ENCODE peak calls at places on chromosomes 7 and 10, in nine cellular contexts. I is pancreas, M is endothelial cell of umbilical vein, O is upper lobe of right lung, G is progenitor cell of endocrine pancreas, T is BE2C, F is psoas muscle, E is nephron progenitor cell, R is fibroblast of mammary gland. C is an unnamed sample.

GRCh38 chr10:4830546-4830945 is 4.5 kb downstream of the AKR1E2 start:
- DNase-seq in F (no peak), E (no peak), I (no peak), R (no peak), T (no peak), G (no peak), M (no peak), O (no peak), C (no peak)

GRCh38 chr10:51368943-51369342 is 294.7 kb downstream of the PRKG1 start:
- DNase-seq in E (no peak), M (no peak), G (no peak), O (no peak), F (no peak), R (no peak), T (no peak), I (no peak), C (no peak)

GRCh38 chr7:30684351-30684750 is 2.1 kb upstream of the CRHR2 start:
- DNase-seq in G (no peak), F (no peak), T (no peak), I (no peak), R (no peak), O (no peak), M (no peak), E (no peak), C (no peak)

GRCh38 chr10:14182781-14183180 is 147.9 kb downstream of the FRMD4A start:
- DNase-seq in T (no peak), I (no peak), E (no peak), F (no peak), O (no peak), R (no peak), M (no peak), G (no peak), C (no peak)

GRCh38 chr10:42932735-42933453 is 144.0 kb upstream of the RET start:
- DNase-seq in G (peak), R (no peak), I (no peak), M (no peak), O (no peak), T (no peak), E (peak), F (no peak), C (no peak)

GRCh38 chr10:33365871-33366411 is 31.5 kb upstream of the NRP1 start:
- DNase-seq in G (no peak), R (peak), E (no peak), F (no peak), T (no peak), I (no peak), M (peak), O (no peak), C (peak)

GRCh38 chr10:48935141-48935540 is 4.5 kb downstream of the LRRC18 start:
- DNase-seq in E (peak), M (no peak), R (peak), O (no peak), I (no peak), F (no peak), G (no peak), T (no peak), C (peak)

GRCh38 chr10:90222372-90222771 is 521.0 kb downstream of the KIF20B start:
- DNase-seq in M (peak), T (no peak), I (no peak), E (no peak), R (peak), G (no peak), O (no peak), F (no peak), C (no peak)

GRCh38 chr10:66822801-66823200 is 103.0 kb upstream of the LRRTM3 start:
- DNase-seq in E (no peak), T (no peak), O (no peak), I (no peak), G (no peak), M (no peak), R (no peak), F (no peak), C (no peak)

GRCh38 chr10:77804371-77804770 is 122.2 kb downstream of the DLG5 start:
- DNase-seq in O (no peak), F (no peak), I (no peak), G (no peak), R (no peak), T (no peak), M (no peak), E (no peak), C (peak)

GRCh38 chr7:128024154-128024553 is 7.1 kb downstream of the LRRC4 start:
- DNase-seq in I (no peak), O (no peak), M (no peak), G (no peak), R (no peak), F (no peak), T (no peak), E (no peak), C (no peak)

GRCh38 chr7:101362334-101363195 is at the start of gene COL26A1:
- DNase-seq in T (peak), F (no peak), M (no peak), O (peak), G (peak), I (peak), R (no peak), E (peak), C (no peak)

GRCh38 chr7:11424006-11424405 is 408.0 kb downstream of the THSD7A start:
- DNase-seq in O (no peak), G (no peak), R (no peak), T (peak), E (no peak), M (no peak), I (no peak), F (no peak), C (no peak)

GRCh38 chr7:146074195-146074765 is 42.3 kb upstream of the CNTNAP2 start:
- DNase-seq in O (no peak), F (no peak), G (no peak), I (no peak), M (no peak), R (no peak), E (no peak), T (no peak), C (no peak)

GRCh38 chr10:3102721-3103410 is 35.5 kb downstream of the PFKP start:
- DNase-seq in E (no peak), T (no peak), F (no peak), O (no peak), M (peak), I (no peak), R (peak), G (no peak), C (no peak)

GRCh38 chr7:99860281-99861127 is 16.3 kb downstream of the OR2AE1 start:
- DNase-seq in E (no peak), M (peak), R (peak), F (peak), G (no peak), T (no peak), O (no peak), I (peak), C (no peak)

GRCh38 chr10:110395350-110396283 is 90.9 kb upstream of the SMNDC1 start:
- DNase-seq in E (peak), F (no peak), T (no peak), R (peak), G (no peak), O (no peak), M (peak), I (peak), C (no peak)

GRCh38 chr10:79031723-79032122 is 37.0 kb upstream of the ZMIZ1 start:
- DNase-seq in R (no peak), O (no peak), G (no peak), T (no peak), E (no peak), I (no peak), F (no peak), M (no peak), C (peak)

GRCh38 chr10:132549416-132549815 is 11.8 kb downstream of the INPP5A start:
- DNase-seq in T (no peak), M (no peak), F (peak), O (peak), E (no peak), I (no peak), G (no peak), R (no peak), C (no peak)

GRCh38 chr10:102241444-102242117 is at the start of gene PITX3:
- DNase-seq in E (peak), R (peak), M (peak), T (peak), I (peak), F (peak), O (peak), G (peak), C (peak)

GRCh38 chr7:137873524-137873923 is 26.8 kb upstream of the DGKI start:
- DNase-seq in G (no peak), T (no peak), R (peak), I (no peak), F (no peak), E (no peak), O (no peak), M (no peak), C (no peak)

GRCh38 chr7:19851504-19851903 is 78.1 kb upstream of the TMEM196 start:
- DNase-seq in G (no peak), F (no peak), I (no peak), M (no peak), E (no peak), T (no peak), O (no peak), R (no peak), C (no peak)

GRCh38 chr7:84187813-84188212 is 6.8 kb downstream of the SEMA3A start:
- DNase-seq in O (no peak), R (peak), E (no peak), G (no peak), M (peak), F (no peak), T (no peak), I (no peak), C (no peak)

GRCh38 chr10:78765726-78766335 is 302.9 kb upstream of the ZMIZ1 start:
- DNase-seq in T (peak), F (no peak), G (no peak), I (no peak), M (no peak), R (no peak), O (peak), E (no peak), C (peak)

GRCh38 chr10:123554656-123555055 is 111.5 kb upstream of the GPR26 start:
- DNase-seq in E (no peak), M (no peak), O (no peak), I (no peak), R (no peak), T (no peak), F (no peak), G (no peak), C (no peak)

GRCh38 chr7:103944230-103944900 is 45.1 kb downstream of the RELN start:
- DNase-seq in F (no peak), M (no peak), G (no peak), E (no peak), O (no peak), I (no peak), R (peak), T (no peak), C (no peak)

GRCh38 chr7:5690931-5691461 is 90.5 kb downstream of the RNF216 start:
- DNase-seq in O (peak), I (no peak), G (no peak), F (peak), M (no peak), T (peak), E (no peak), R (peak), C (no peak)

GRCh38 chr7:7830122-7830878 is 111.9 kb upstream of the RPA3 start:
- DNase-seq in F (no peak), T (no peak), O (no peak), R (no peak), G (no peak), E (no peak), M (no peak), I (peak), C (no peak)

DNA sequence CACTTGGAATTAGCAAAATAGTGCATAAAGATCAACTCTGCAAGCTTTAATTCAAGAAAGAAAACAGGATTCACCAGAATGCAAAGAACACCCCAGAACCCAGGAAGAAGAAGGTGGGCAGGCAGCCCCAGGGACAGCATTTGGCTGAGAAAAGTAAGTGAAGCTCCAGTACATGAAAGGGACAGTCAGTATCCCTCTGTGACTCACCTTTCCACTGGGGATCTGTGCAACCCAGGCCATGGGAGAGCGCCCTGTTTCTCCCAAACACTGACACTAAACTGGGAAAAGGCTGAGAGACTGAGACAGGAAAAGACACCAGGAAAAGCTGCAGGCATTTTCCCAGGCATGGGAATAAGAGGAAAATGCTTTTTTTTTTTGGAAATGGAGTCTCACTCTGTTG is 28.2 kb downstream of the SNX13 start:
- DNase-seq in M (no peak), E (no peak), G (no peak), F (no peak), T (no peak), O (no peak), R (no peak), I (no peak), C (no peak)
- TF ChIP-seq CTCF in M (no peak), E (no peak), G (no peak), F (no peak), T (no peak), O (no peak), R (no peak), I (no peak), C (no peak)

GRCh38 chr10:73716251-73716650 is 18.3 kb upstream of the AGAP5 start:
- DNase-seq in T (no peak), M (no peak), O (no peak), E (no peak), F (no peak), G (no peak), I (no peak), R (no peak), C (no peak)
- TF ChIP-seq CTCF in T (no peak), M (no peak), O (no peak), E (no peak), F (no peak), G (no peak), I (no peak), R (no peak), C (no peak)

DNA sequence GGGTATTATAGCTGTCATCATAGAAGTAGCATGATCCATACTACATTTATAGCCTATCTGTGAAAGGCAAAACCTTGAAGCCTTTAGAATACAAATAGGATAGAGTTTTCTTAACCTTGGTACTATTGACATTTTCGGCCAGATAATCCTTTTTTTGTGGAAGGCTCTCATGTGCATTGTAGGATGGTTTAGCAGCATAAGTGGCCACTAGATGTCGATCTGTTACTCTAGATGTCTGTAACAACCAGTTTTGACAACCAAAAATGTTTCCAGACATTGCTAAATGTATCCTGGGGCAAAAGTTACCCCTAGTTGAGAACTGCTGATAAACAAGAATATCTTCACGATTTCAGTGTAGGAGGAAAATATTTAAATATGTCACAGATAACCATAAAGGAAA is 319.4 kb upstream of the GALNT17 start:
- DNase-seq in R (no peak), I (no peak), G (no peak), F (no peak), M (no peak), E (no peak), O (no peak), T (no peak), C (no peak)
- TF ChIP-seq CTCF in R (peak), I (no peak), G (peak), F (no peak), M (no peak), E (no peak), O (no peak), T (peak), C (no peak)

GRCh38 chr10:9315292-9315691 is 1260.8 kb downstream of the GATA3 start:
- DNase-seq in T (no peak), I (no peak), F (no peak), G (no peak), O (no peak), R (no peak), E (no peak), M (no peak), C (no peak)

DNA sequence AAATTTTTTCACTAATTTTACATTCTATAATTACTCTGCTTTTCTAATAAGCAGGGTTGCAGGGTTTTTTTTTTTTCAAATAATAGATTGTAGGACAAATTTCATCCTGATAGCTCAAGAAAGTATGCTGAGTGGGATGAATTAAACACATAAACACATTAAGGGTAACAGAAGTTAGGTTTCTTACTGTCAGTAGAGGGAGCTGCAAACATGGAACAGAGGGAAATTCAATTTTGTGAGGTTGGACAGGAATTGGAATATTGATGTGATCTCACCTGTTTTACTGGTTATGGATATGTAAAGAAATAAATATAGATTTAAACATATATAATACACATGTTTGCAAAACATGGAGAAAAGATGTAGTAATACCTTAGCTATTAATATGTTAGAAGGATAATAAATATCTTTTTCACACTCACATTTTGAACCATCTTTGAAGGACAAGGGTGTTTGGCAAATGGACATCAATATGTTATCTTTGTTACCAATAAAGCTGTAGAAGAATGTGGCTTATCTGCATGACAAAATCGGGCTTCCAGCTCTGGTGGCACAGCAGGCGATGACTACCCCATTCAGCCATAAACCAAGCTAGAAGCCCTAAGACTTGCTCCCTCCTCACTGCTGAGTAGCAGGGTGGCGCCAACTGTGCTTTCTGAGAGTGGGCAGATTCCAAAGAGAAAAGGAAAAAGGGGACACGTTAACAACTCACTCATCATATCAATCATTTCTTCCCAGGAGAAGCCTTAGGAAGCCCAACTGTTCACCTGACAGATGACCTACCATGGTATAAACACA is 1257.4 kb downstream of the GATA3 start:
- DNase-seq in M (no peak), R (peak), F (no peak), G (no peak), O (no peak), T (no peak), E (no peak), I (no peak), C (no peak)
- TF ChIP-seq CTCF in M (peak), R (peak), F (no peak), G (peak), O (no peak), T (peak), E (peak), I (no peak), C (no peak)

DNA sequence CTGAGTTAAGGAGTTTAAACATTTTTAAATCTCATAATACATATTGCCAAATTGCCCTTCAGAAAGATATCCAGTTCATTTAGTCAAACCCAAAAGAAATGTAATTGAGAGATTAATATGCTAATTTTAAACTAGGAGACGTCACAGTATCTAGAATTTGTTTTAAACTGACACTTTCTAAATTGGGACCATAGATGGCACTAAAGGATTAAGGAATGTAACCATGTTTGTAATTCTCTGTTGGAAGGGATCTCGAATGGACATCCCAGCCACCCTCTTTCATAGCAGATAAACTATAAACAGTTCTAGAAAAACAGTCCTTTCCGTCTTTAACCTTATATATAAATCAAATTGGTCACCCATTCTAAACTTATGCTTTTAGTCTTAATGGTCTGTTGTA is 30.0 kb upstream of the SAMD9L start:
- DNase-seq in T (no peak), E (no peak), I (no peak), O (no peak), F (no peak), M (peak), R (peak), G (no peak), C (no peak)
- TF ChIP-seq CTCF in T (peak), E (no peak), I (no peak), O (peak), F (no peak), M (no peak), R (no peak), G (peak), C (no peak)

GRCh38 chr7:94276797-94277196 is 117.9 kb upstream of the COL1A2 start:
- DNase-seq in R (peak), O (no peak), T (no peak), E (no peak), G (no peak), F (no peak), I (no peak), M (peak), C (no peak)
- TF ChIP-seq CTCF in R (peak), O (peak), T (peak), E (no peak), G (no peak), F (no peak), I (no peak), M (peak), C (no peak)

GRCh38 chr10:86390337-86391120 is 23.9 kb upstream of the GRID1 start:
- DNase-seq in O (no peak), I (no peak), E (no peak), T (no peak), R (no peak), M (no peak), G (no peak), F (no peak), C (no peak)

GRCh38 chr10:86389441-86390193 is 23.0 kb upstream of the GRID1 start:
- DNase-seq in M (peak), R (no peak), G (peak), O (peak), T (no peak), I (peak), F (no peak), E (peak), C (no peak)

GRCh38 chr10:86388119-86388704 is 21.6 kb upstream of the GRID1 start:
- DNase-seq in T (no peak), I (no peak), E (no peak), F (no peak), R (no peak), O (peak), G (no peak), M (no peak), C (no peak)

GRCh38 chr10:86385806-86386205 is 19.2 kb upstream of the GRID1 start:
- DNase-seq in O (peak), G (no peak), M (no peak), E (no peak), F (no peak), T (no peak), I (no peak), R (no peak), C (no peak)

GRCh38 chr10:86387221-86387794 is 20.7 kb upstream of the GRID1 start:
- DNase-seq in F (no peak), G (no peak), O (peak), I (no peak), R (no peak), T (no peak), E (no peak), M (no peak), C (no peak)
- TF ChIP-seq CTCF in F (no peak), G (no peak), O (no peak), I (no peak), R (peak), T (no peak), E (no peak), M (no peak), C (no peak)

GRCh38 chr10:18235477-18235876 is 95.3 kb downstream of the CACNB2 start:
- DNase-seq in G (no peak), O (no peak), E (no peak), R (no peak), F (no peak), T (no peak), M (no peak), I (no peak), C (no peak)

GRCh38 chr10:18240185-18240882 is 100.1 kb downstream of the CACNB2 start:
- DNase-seq in M (no peak), E (no peak), T (no peak), O (no peak), R (peak), I (no peak), F (no peak), G (no peak), C (no peak)

GRCh38 chr10:18233775-18234174 is 93.6 kb downstream of the CACNB2 start:
- DNase-seq in G (no peak), M (no peak), T (peak), E (peak), O (no peak), I (peak), R (no peak), F (no peak), C (no peak)

GRCh38 chr10:18238875-18239485 is 98.8 kb downstream of the CACNB2 start:
- DNase-seq in O (no peak), I (no peak), G (no peak), R (peak), F (no peak), T (no peak), M (peak), E (no peak), C (no peak)
- TF ChIP-seq CTCF in O (peak), I (peak), G (peak), R (peak), F (peak), T (peak), M (peak), E (peak), C (peak)

C was measured in CD14-positive monocyte.